ENCODE peak calls at places on chromosomes 1 and 21, in five cellular contexts. One of them, this sample, is unnamed.

GRCh38 chr1:61083014-61083798 is 845 bp downstream of the NFIA start:
- DNase-seq in IMR-90: no peak
- DNase-seq in mesenchymal stem cell: peak; percentile 38
- DNase-seq in mesendoderm: no peak
- DNase-seq in neuronal stem cell: no peak
- DNase-seq in this sample: peak; percentile 46

GRCh38 chr1:232553050-232553754 is 76.7 kb downstream of the SIPA1L2 start:
- DNase-seq in IMR-90: peak; percentile 52
- DNase-seq in mesenchymal stem cell: peak; percentile 50
- DNase-seq in neuronal stem cell: no peak
- DNase-seq in mesendoderm: no peak
- DNase-seq in this sample: no peak

GRCh38 chr1:100866041-100866900 is 28.4 kb downstream of the EXTL2 start:
- DNase-seq in mesenchymal stem cell: peak; percentile 47
- DNase-seq in IMR-90: peak; percentile 70
- DNase-seq in mesendoderm: peak; percentile 13
- DNase-seq in neuronal stem cell: peak; percentile 9
- DNase-seq in this sample: peak; percentile 31

GRCh38 chr1:192559115-192560006 is 16.2 kb upstream of the RGS1 start:
- DNase-seq in neuronal stem cell: no peak
- DNase-seq in IMR-90: peak; percentile 98
- DNase-seq in mesendoderm: peak; percentile 59
- DNase-seq in mesenchymal stem cell: peak; percentile 98
- DNase-seq in this sample: no peak

GRCh38 chr1:55402676-55403464 is 187.7 kb upstream of the USP24 start:
- DNase-seq in IMR-90: peak; percentile 73
- DNase-seq in neuronal stem cell: no peak
- DNase-seq in mesenchymal stem cell: no peak
- DNase-seq in mesendoderm: no peak
- DNase-seq in this sample: no peak

GRCh38 chr1:27831568-27832410 is 1.2 kb downstream of the PPP1R8 start:
- DNase-seq in mesenchymal stem cell: peak; percentile 19
- DNase-seq in IMR-90: peak; percentile 5
- DNase-seq in mesendoderm: no peak
- DNase-seq in neuronal stem cell: no peak
- DNase-seq in this sample: no peak

GRCh38 chr1:156120318-156120717 is 5.8 kb downstream of the LMNA start:
- DNase-seq in neuronal stem cell: no peak
- DNase-seq in mesendoderm: no peak
- DNase-seq in IMR-90: no peak
- DNase-seq in mesenchymal stem cell: no peak
- DNase-seq in this sample: no peak

GRCh38 chr1:161082483-161082882 is 6.9 kb downstream of the NECTIN4 start:
- DNase-seq in mesendoderm: no peak
- DNase-seq in mesenchymal stem cell: no peak
- DNase-seq in neuronal stem cell: no peak
- DNase-seq in IMR-90: no peak
- DNase-seq in this sample: peak; percentile 96

GRCh38 chr1:239262538-239262937 is 123.8 kb upstream of the CHRM3 start:
- DNase-seq in IMR-90: no peak
- DNase-seq in mesendoderm: peak; percentile 25
- DNase-seq in mesenchymal stem cell: no peak
- DNase-seq in neuronal stem cell: no peak
- DNase-seq in this sample: no peak

GRCh38 chr1:107198581-107198980 is 57.7 kb downstream of the NTNG1 start:
- DNase-seq in neuronal stem cell: no peak
- DNase-seq in mesendoderm: no peak
- DNase-seq in mesenchymal stem cell: no peak
- DNase-seq in IMR-90: no peak
- DNase-seq in this sample: no peak

GRCh38 chr1:10229903-10230302 is 19.5 kb downstream of the KIF1B start:
- DNase-seq in mesenchymal stem cell: no peak
- DNase-seq in IMR-90: no peak
- DNase-seq in neuronal stem cell: no peak
- DNase-seq in mesendoderm: no peak
- DNase-seq in this sample: no peak

GRCh38 chr1:150555198-150555970 is 6.2 kb downstream of the ADAMTSL4 start:
- DNase-seq in IMR-90: no peak
- DNase-seq in mesenchymal stem cell: peak; percentile 43
- DNase-seq in neuronal stem cell: no peak
- DNase-seq in mesendoderm: no peak
- DNase-seq in this sample: no peak

GRCh38 chr1:153612755-153613331 is at the start of gene S100A16:
- DNase-seq in mesendoderm: peak; percentile 86
- DNase-seq in IMR-90: peak; percentile 61
- DNase-seq in mesenchymal stem cell: peak; percentile 44
- DNase-seq in neuronal stem cell: no peak
- DNase-seq in this sample: no peak

GRCh38 chr1:41915786-41916571 is 2.7 kb downstream of the HIVEP3 start:
- DNase-seq in mesenchymal stem cell: no peak
- DNase-seq in mesendoderm: no peak
- DNase-seq in IMR-90: no peak
- DNase-seq in neuronal stem cell: no peak
- DNase-seq in this sample: no peak

GRCh38 chr1:156639601-156640101 is 2.3 kb upstream of the BCAN start:
- DNase-seq in neuronal stem cell: no peak
- DNase-seq in mesendoderm: no peak
- DNase-seq in mesenchymal stem cell: no peak
- DNase-seq in IMR-90: no peak
- DNase-seq in this sample: no peak

GRCh38 chr21:20592482-20592881 is 405.7 kb upstream of the NCAM2 start:
- DNase-seq in IMR-90: no peak
- DNase-seq in neuronal stem cell: no peak
- DNase-seq in mesenchymal stem cell: no peak
- DNase-seq in mesendoderm: peak; percentile 13
- DNase-seq in this sample: no peak

GRCh38 chr1:20494609-20495311 is 8.8 kb upstream of the CAMK2N1 start:
- DNase-seq in mesendoderm: no peak
- DNase-seq in mesenchymal stem cell: peak; percentile 90
- DNase-seq in neuronal stem cell: no peak
- DNase-seq in IMR-90: peak; percentile 95
- DNase-seq in this sample: peak; percentile 78

GRCh38 chr21:30831194-30831765 is 1.7 kb upstream of the KRTAP7-1 start:
- DNase-seq in mesendoderm: peak; percentile 85
- DNase-seq in IMR-90: no peak
- DNase-seq in mesenchymal stem cell: no peak
- DNase-seq in neuronal stem cell: peak; percentile 8
- DNase-seq in this sample: no peak

GRCh38 chr1:94927405-94928175 is 680 bp upstream of the CNN3 start:
- DNase-seq in IMR-90: peak; percentile 67
- DNase-seq in neuronal stem cell: peak; percentile 66
- DNase-seq in mesenchymal stem cell: peak; percentile 75
- DNase-seq in mesendoderm: peak; percentile 86
- DNase-seq in this sample: peak; percentile 19

GRCh38 chr1:51567653-51568052 is 48.6 kb upstream of the EPS15 start:
- DNase-seq in mesenchymal stem cell: no peak
- DNase-seq in IMR-90: peak; percentile 89
- DNase-seq in mesendoderm: no peak
- DNase-seq in neuronal stem cell: no peak
- DNase-seq in this sample: no peak

GRCh38 chr1:87151500-87152421 is 176.9 kb upstream of the LMO4 start:
- DNase-seq in mesenchymal stem cell: peak; percentile 57
- DNase-seq in IMR-90: peak; percentile 58
- DNase-seq in neuronal stem cell: peak; percentile 60
- DNase-seq in mesendoderm: peak; percentile 85
- DNase-seq in this sample: peak; percentile 82

GRCh38 chr1:2297246-2298011 is 69.3 kb downstream of the SKI start:
- DNase-seq in mesendoderm: no peak
- DNase-seq in IMR-90: no peak
- DNase-seq in mesenchymal stem cell: no peak
- DNase-seq in neuronal stem cell: no peak
- DNase-seq in this sample: no peak

GRCh38 chr1:2292725-2293450 is 64.8 kb downstream of the SKI start:
- DNase-seq in neuronal stem cell: no peak
- DNase-seq in mesenchymal stem cell: no peak
- DNase-seq in mesendoderm: no peak
- DNase-seq in IMR-90: no peak
- DNase-seq in this sample: no peak

GRCh38 chr1:2294033-2294640 is 66.0 kb downstream of the SKI start:
- DNase-seq in neuronal stem cell: no peak
- DNase-seq in IMR-90: peak; percentile 35
- DNase-seq in mesendoderm: no peak
- DNase-seq in mesenchymal stem cell: no peak
- DNase-seq in this sample: no peak

GRCh38 chr1:2294661-2295060 is 66.5 kb downstream of the SKI start:
- DNase-seq in neuronal stem cell: no peak
- DNase-seq in mesendoderm: no peak
- DNase-seq in IMR-90: no peak
- DNase-seq in mesenchymal stem cell: no peak
- DNase-seq in this sample: no peak

DNA sequence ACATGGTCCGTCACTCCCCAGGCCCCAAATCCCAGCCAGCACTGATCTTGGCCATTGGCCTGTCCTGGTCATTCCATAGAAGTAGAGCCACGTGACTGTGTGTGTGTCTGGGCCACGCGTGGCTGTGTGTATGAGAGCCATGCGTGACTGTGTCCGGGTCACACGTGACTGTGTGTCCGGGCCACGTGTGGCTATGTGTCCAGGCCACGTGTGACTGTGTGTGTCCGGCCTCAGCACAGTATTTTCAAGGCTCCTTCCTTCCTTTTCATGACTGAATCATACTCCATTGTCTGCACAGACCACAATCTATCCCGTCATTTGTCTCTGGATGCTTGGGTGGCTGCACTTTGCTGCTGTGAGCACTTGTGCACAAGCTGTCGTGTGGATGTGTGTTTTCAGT is 67.4 kb downstream of the SKI start:
- DNase-seq in mesendoderm: no peak
- DNase-seq in mesenchymal stem cell: no peak
- DNase-seq in neuronal stem cell: no peak
- DNase-seq in IMR-90: no peak
- DNase-seq in this sample: no peak
- H3K79me1 ChIP-seq in mesendoderm: peaks cover 46% of the 10 kb centered on the region
- H3K79me1 ChIP-seq in mesenchymal stem cell: no peaks in the 10 kb centered on the region
- H3K79me1 ChIP-seq in neuronal stem cell: peaks cover 51% of the 10 kb centered on the region
- H3K79me1 ChIP-seq in IMR-90: peaks cover 93% of the 10 kb centered on the region
- H3K79me1 ChIP-seq in this sample: no peaks in the 10 kb centered on the region

GRCh38 chr1:39103321-39104157 is 77.4 kb downstream of the NDUFS5 start:
- DNase-seq in mesenchymal stem cell: peak; percentile 88
- DNase-seq in IMR-90: peak; percentile 87
- DNase-seq in mesendoderm: no peak
- DNase-seq in neuronal stem cell: no peak
- DNase-seq in this sample: peak; percentile 65

GRCh38 chr1:39102537-39103320 is 76.6 kb downstream of the NDUFS5 start:
- DNase-seq in mesendoderm: peak; percentile 90
- DNase-seq in neuronal stem cell: peak; percentile 63
- DNase-seq in mesenchymal stem cell: peak; percentile 92
- DNase-seq in IMR-90: peak; percentile 83
- DNase-seq in this sample: peak; percentile 27

GRCh38 chr1:39105841-39106765 is 80.0 kb downstream of the NDUFS5 start:
- DNase-seq in mesenchymal stem cell: peak; percentile 74
- DNase-seq in mesendoderm: peak; percentile 82
- DNase-seq in IMR-90: no peak
- DNase-seq in neuronal stem cell: no peak
- DNase-seq in this sample: no peak

GRCh38 chr1:39105061-39105840 is 79.1 kb downstream of the NDUFS5 start:
- DNase-seq in mesendoderm: peak; percentile 73
- DNase-seq in IMR-90: peak; percentile 59
- DNase-seq in mesenchymal stem cell: peak; percentile 63
- DNase-seq in neuronal stem cell: no peak
- DNase-seq in this sample: peak; percentile 53

GRCh38 chr1:39104158-39105060 is 78.3 kb downstream of the NDUFS5 start:
- DNase-seq in mesenchymal stem cell: peak; percentile 69
- DNase-seq in neuronal stem cell: no peak
- DNase-seq in IMR-90: no peak
- DNase-seq in mesendoderm: peak; percentile 74
- DNase-seq in this sample: peak; percentile 23
- H3K23ac ChIP-seq in mesenchymal stem cell: no peak overlapping the region
- H3K23ac ChIP-seq in neuronal stem cell: no peak overlapping the region
- H3K23ac ChIP-seq in IMR-90: peak overlapping the region; percentile 97
- H3K23ac ChIP-seq in mesendoderm: peak overlapping the region; percentile 99
- H3K23ac ChIP-seq in this sample: no peak overlapping the region

GRCh38 chr1:54298284-54299033 is 98.5 kb downstream of the MRPL37 start:
- DNase-seq in neuronal stem cell: no peak
- DNase-seq in mesendoderm: no peak
- DNase-seq in IMR-90: peak; percentile 51
- DNase-seq in mesenchymal stem cell: no peak
- DNase-seq in this sample: no peak

GRCh38 chr1:54302549-54302948 is 102.6 kb downstream of the MRPL37 start:
- DNase-seq in neuronal stem cell: no peak
- DNase-seq in mesendoderm: no peak
- DNase-seq in IMR-90: no peak
- DNase-seq in mesenchymal stem cell: no peak
- DNase-seq in this sample: no peak

GRCh38 chr1:54299037-54299436 is 99.1 kb downstream of the MRPL37 start:
- DNase-seq in neuronal stem cell: peak; percentile 37
- DNase-seq in mesenchymal stem cell: no peak
- DNase-seq in mesendoderm: no peak
- DNase-seq in IMR-90: no peak
- DNase-seq in this sample: no peak

GRCh38 chr1:54301494-54301893 is 101.5 kb downstream of the MRPL37 start:
- DNase-seq in IMR-90: no peak
- DNase-seq in mesendoderm: no peak
- DNase-seq in mesenchymal stem cell: no peak
- DNase-seq in neuronal stem cell: no peak
- DNase-seq in this sample: no peak

DNA sequence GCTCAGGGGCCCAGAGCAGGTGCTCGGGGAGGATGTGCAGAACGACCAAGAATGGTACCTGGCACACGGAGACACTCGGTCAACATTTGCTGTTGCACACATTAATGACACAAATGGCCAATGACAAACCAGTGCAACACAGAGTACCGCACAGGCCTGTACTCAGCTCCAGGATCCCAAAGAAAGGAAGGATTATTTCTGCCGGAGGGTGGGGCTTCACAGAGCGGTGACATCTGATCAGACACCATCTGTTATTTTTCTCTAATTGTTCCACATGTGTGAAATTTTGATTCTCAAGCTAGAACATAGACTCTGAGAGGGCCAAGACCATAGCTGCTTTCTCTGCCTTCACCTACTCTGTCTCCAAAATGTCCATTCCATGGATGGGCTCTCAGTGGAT is 100.4 kb downstream of the MRPL37 start:
- DNase-seq in mesendoderm: no peak
- DNase-seq in IMR-90: no peak
- DNase-seq in neuronal stem cell: no peak
- DNase-seq in mesenchymal stem cell: no peak
- DNase-seq in this sample: no peak
- H3K79me1 ChIP-seq in mesendoderm: peaks cover 72% of the 10 kb centered on the region
- H3K79me1 ChIP-seq in IMR-90: peaks cover 96% of the 10 kb centered on the region
- H3K79me1 ChIP-seq in neuronal stem cell: peaks cover 6% of the 10 kb centered on the region
- H3K79me1 ChIP-seq in mesenchymal stem cell: peaks cover 55% of the 10 kb centered on the region
- H3K79me1 ChIP-seq in this sample: no peaks in the 10 kb centered on the region

GRCh38 chr21:35178098-35178497 is 129.0 kb upstream of the RUNX1 start:
- DNase-seq in IMR-90: peak; percentile 64
- DNase-seq in mesendoderm: no peak
- DNase-seq in mesenchymal stem cell: no peak
- DNase-seq in neuronal stem cell: no peak
- DNase-seq in this sample: no peak

GRCh38 chr21:35179990-35180557 is 131.0 kb upstream of the RUNX1 start:
- DNase-seq in IMR-90: peak; percentile 94
- DNase-seq in mesendoderm: no peak
- DNase-seq in mesenchymal stem cell: peak; percentile 57
- DNase-seq in neuronal stem cell: no peak
- DNase-seq in this sample: peak; percentile 18

GRCh38 chr21:35178812-35179211 is 129.7 kb upstream of the RUNX1 start:
- DNase-seq in mesenchymal stem cell: peak; percentile 37
- DNase-seq in mesendoderm: no peak
- DNase-seq in neuronal stem cell: no peak
- DNase-seq in IMR-90: peak; percentile 79
- DNase-seq in this sample: no peak
- H3K23ac ChIP-seq in mesenchymal stem cell: no peak overlapping the region
- H3K23ac ChIP-seq in mesendoderm: no peak overlapping the region
- H3K23ac ChIP-seq in neuronal stem cell: no peak overlapping the region
- H3K23ac ChIP-seq in IMR-90: no peak overlapping the region
- H3K23ac ChIP-seq in this sample: no peak overlapping the region

GRCh38 chr1:43537423-43538142 is 6.9 kb downstream of the PTPRF start:
- DNase-seq in mesendoderm: no peak
- DNase-seq in mesenchymal stem cell: no peak
- DNase-seq in IMR-90: peak; percentile 20
- DNase-seq in neuronal stem cell: no peak
- DNase-seq in this sample: no peak
- H3K79me1 ChIP-seq in mesendoderm: peaks cover 45% of the 10 kb centered on the region
- H3K79me1 ChIP-seq in mesenchymal stem cell: peaks cover 45% of the 10 kb centered on the region
- H3K79me1 ChIP-seq in IMR-90: peaks cover 98% of the 10 kb centered on the region
- H3K79me1 ChIP-seq in neuronal stem cell: peaks cover 15% of the 10 kb centered on the region
- H3K79me1 ChIP-seq in this sample: peaks cover 26% of the 10 kb centered on the region